ENCODE peak calls at places on chromosomes 1 and 21, in seven cellular contexts. B is activated naive CD8-positive, alpha-beta T cell treated with anti-CD3 and anti-CD28 coated beads for 36 hours; A is heart left ventricle; S is Caki2; I is NCI-H510A; U is fibroblast of the conjunctiva; N is NCI-H82. Z is an unnamed sample.

GRCh38 chr1:155657463-155657862 is 31.1 kb downstream of the YY1AP1 start:
- DNase-seq in U (no peak), B (no peak), S (no peak), I (no peak), A (no peak), N (peak; percentile 19), Z (no peak)

GRCh38 chr1:67716800-67717199 is 31.8 kb downstream of the GADD45A start:
- DNase-seq in U (peak; percentile 68), A (no peak), S (no peak), N (peak; percentile 50), I (no peak), B (no peak), Z (no peak)

GRCh38 chr21:26070822-26071425 is 99.6 kb downstream of the APP start:
- DNase-seq in I (no peak), N (no peak), S (no peak), B (peak; percentile 15), A (no peak), U (peak; percentile 39), Z (peak; percentile 7)

GRCh38 chr21:29033871-29034270 is 9.4 kb downstream of the USP16 start:
- DNase-seq in B (no peak), I (no peak), A (no peak), N (no peak), S (no peak), U (no peak), Z (no peak)

GRCh38 chr21:23593582-23593981 is 2013.7 kb downstream of the MRPL39 start:
- DNase-seq in U (no peak), N (no peak), B (no peak), S (no peak), A (no peak), I (no peak), Z (no peak)

GRCh38 chr1:38735651-38736161 is 123.9 kb downstream of the RRAGC start:
- DNase-seq in A (no peak), I (no peak), U (no peak), B (no peak), N (no peak), S (peak; percentile 64), Z (no peak)

GRCh38 chr1:90579212-90579802 is 137.8 kb downstream of the BARHL2 start:
- DNase-seq in I (peak; percentile 2), B (no peak), S (peak; percentile 23), U (peak; percentile 12), A (no peak), N (peak; percentile 81), Z (no peak)

GRCh38 chr1:178486100-178487069 is 10.4 kb downstream of the CLEC20A start:
- DNase-seq in U (no peak), N (no peak), I (no peak), S (no peak), B (no peak), A (no peak), Z (no peak)

GRCh38 chr1:204041232-204041767 is 31.6 kb upstream of the SOX13 start:
- DNase-seq in A (peak; percentile 52), B (no peak), I (no peak), U (no peak), S (peak; percentile 21), N (peak; percentile 51), Z (no peak)

GRCh38 chr1:106926748-106927582 is 129.5 kb upstream of the PRMT6 start:
- DNase-seq in S (no peak), A (no peak), U (no peak), B (no peak), I (no peak), N (no peak), Z (no peak)

GRCh38 chr1:202145325-202146140 is 996 bp upstream of the ARL8A start:
- DNase-seq in A (no peak), I (no peak), U (no peak), B (peak; percentile 55), N (no peak), S (no peak), Z (peak; percentile 70)

GRCh38 chr1:229070168-229070567 is 200.7 kb upstream of the RAB4A start:
- DNase-seq in U (peak; percentile 75), A (peak; percentile 94), S (no peak), N (no peak), B (no peak), I (peak; percentile 97), Z (no peak)

GRCh38 chr1:40820251-40820797 is 36.7 kb downstream of the KCNQ4 start:
- DNase-seq in S (no peak), A (no peak), I (no peak), B (no peak), U (no peak), N (peak; percentile 20), Z (no peak)

GRCh38 chr1:219790834-219791615 is 137.3 kb downstream of the SLC30A10 start:
- DNase-seq in I (no peak), A (no peak), U (peak; percentile 23), S (peak; percentile 40), N (no peak), B (no peak), Z (no peak)

GRCh38 chr1:29833596-29833995 is 597.3 kb downstream of the PTPRU start:
- DNase-seq in U (no peak), A (no peak), N (no peak), I (no peak), B (no peak), S (no peak), Z (no peak)

GRCh38 chr1:18849252-18849651 is 10.2 kb downstream of the TAS1R2 start:
- DNase-seq in A (no peak), U (no peak), S (no peak), I (no peak), B (no peak), N (no peak), Z (no peak)

GRCh38 chr1:64493864-64494263 is 23.9 kb downstream of the CACHD1 start:
- DNase-seq in B (no peak), S (no peak), U (no peak), A (no peak), N (peak; percentile 88), I (no peak), Z (no peak)

GRCh38 chr1:85463666-85464496 is 1.1 kb downstream of the DDAH1 start:
- DNase-seq in S (peak; percentile 29), I (no peak), N (peak; percentile 84), B (no peak), A (no peak), U (no peak), Z (no peak)

GRCh38 chr1:153474349-153474748 is 13.9 kb upstream of the S100A7 start:
- DNase-seq in B (no peak), N (no peak), I (no peak), U (no peak), A (no peak), S (no peak), Z (no peak)

GRCh38 chr1:214830956-214831355 is 228.0 kb downstream of the CENPF start:
- DNase-seq in S (no peak), N (peak; percentile 17), B (no peak), U (peak; percentile 6), A (no peak), I (no peak), Z (no peak)

GRCh38 chr1:175824079-175824478 is 80.7 kb upstream of the TNR start:
- DNase-seq in A (peak; percentile 30), I (no peak), S (no peak), B (peak; percentile 2), N (peak; percentile 67), U (no peak), Z (peak; percentile 3)

GRCh38 chr1:117416004-117416403 is 48.8 kb downstream of the MAN1A2 start:
- DNase-seq in U (no peak), A (no peak), B (no peak), S (no peak), N (no peak), I (no peak), Z (no peak)

GRCh38 chr1:51818487-51818886 is 60.0 kb downstream of the NRDC start:
- DNase-seq in U (no peak), A (no peak), I (no peak), S (peak; percentile 40), B (no peak), N (no peak), Z (no peak)

GRCh38 chr1:198888379-198888778 is 249.5 kb downstream of the PTPRC start:
- DNase-seq in I (no peak), S (no peak), N (no peak), A (no peak), B (no peak), U (no peak), Z (no peak)

GRCh38 chr1:6347641-6348487 is 45.7 kb downstream of the ACOT7 start:
- DNase-seq in N (peak; percentile 80), A (no peak), B (peak; percentile 65), U (no peak), S (peak; percentile 31), I (peak; percentile 50), Z (peak; percentile 74)

GRCh38 chr1:8702121-8702520 is 115.3 kb downstream of the RERE start:
- DNase-seq in I (peak; percentile 97), N (peak; percentile 77), B (no peak), U (no peak), S (peak; percentile 29), A (no peak), Z (peak; percentile 13)

GRCh38 chr1:175172503-175172902 is 20.1 kb downstream of the KIAA0040 start:
- DNase-seq in U (no peak), A (no peak), N (no peak), S (no peak), I (no peak), B (no peak), Z (no peak)

GRCh38 chr1:24966724-24967346 is 36.8 kb upstream of the RUNX3 start:
- DNase-seq in S (no peak), I (no peak), A (no peak), B (peak; percentile 83), N (no peak), U (peak; percentile 14), Z (peak; percentile 91)

GRCh38 chr1:41920658-41921057 is 1.9 kb upstream of the HIVEP3 start:
- DNase-seq in N (no peak), I (no peak), B (no peak), S (peak; percentile 38), A (no peak), U (no peak), Z (no peak)

GRCh38 chr1:15667362-15667761 is 16.8 kb upstream of the PLEKHM2 start:
- DNase-seq in B (no peak), U (no peak), S (no peak), N (peak; percentile 42), I (no peak), A (no peak), Z (no peak)

GRCh38 chr1:90761781-90762589 is 44.9 kb upstream of the BARHL2 start:
- DNase-seq in N (no peak), I (no peak), B (no peak), S (no peak), A (no peak), U (no peak), Z (no peak)

GRCh38 chr1:202130816-202131522 is 8.3 kb downstream of the GPR37L1 start:
- DNase-seq in A (no peak), I (no peak), B (no peak), N (no peak), U (no peak), S (no peak), Z (no peak)

GRCh38 chr1:218772575-218772974 is 401.1 kb upstream of the LYPLAL1 start:
- DNase-seq in B (no peak), U (peak; percentile 38), N (no peak), I (no peak), S (no peak), A (no peak), Z (no peak)

GRCh38 chr1:30657131-30658013 is 66.0 kb downstream of the MATN1 start:
- DNase-seq in B (no peak), N (no peak), A (no peak), U (no peak), I (no peak), S (peak; percentile 46), Z (no peak)

GRCh38 chr1:38013027-38013588 is 574 bp downstream of the UTP11 start:
- DNase-seq in S (no peak), N (peak; percentile 93), I (no peak), U (no peak), A (no peak), B (no peak), Z (no peak)